ENCODE peak calls at places on chromosomes 2 and 18, in five cellular contexts. C is tibial artery; Q is Peyer's patch; M is sigmoid colon; P is naive thymus-derived CD4-positive, alpha-beta T cell. E is an unnamed sample. For H3K36me3 and H3K27me3, the result is how much of the 10 kb centered on the place peaks cover.

GRCh38 chr18:67783215-67783946 is 266.9 kb upstream of the DSEL start:
- DNase-seq in C (no peak), Q (no peak), M (no peak), P (no peak), E (no peak)

GRCh38 chr2:47346669-47347068 is 56.3 kb upstream of the MSH2 start:
- DNase-seq in C (no peak), Q (no peak), M (no peak), P (no peak), E (no peak)

GRCh38 chr2:68317971-68318685 is 1.6 kb downstream of the CNRIP1 start:
- DNase-seq in C (no peak), Q (no peak), M (no peak), P (no peak), E (peak)

GRCh38 chr18:24031318-24031717 is 16.8 kb downstream of the TTC39C start:
- DNase-seq in C (no peak), Q (no peak), M (no peak), P (no peak), E (peak)

GRCh38 chr18:45448871-45449270 is 166.4 kb upstream of the SLC14A2 start:
- DNase-seq in C (no peak), Q (no peak), M (no peak), P (no peak), E (peak)

GRCh38 chr2:175490306-175490705 is 308.8 kb upstream of the ATP5MC3 start:
- DNase-seq in C (no peak), Q (no peak), M (no peak), P (no peak), E (no peak)

GRCh38 chr2:204434660-204435462 is 110.4 kb upstream of the PARD3B start:
- DNase-seq in C (no peak), Q (no peak), M (no peak), P (no peak), E (no peak)

GRCh38 chr2:24830351-24830750 is 37.1 kb downstream of the CENPO start:
- DNase-seq in C (peak), Q (no peak), M (peak), P (no peak), E (no peak)

GRCh38 chr2:219495531-219496122 is 3.1 kb upstream of the GMPPA start:
- DNase-seq in C (peak), Q (peak), M (peak), P (peak), E (peak)

GRCh38 chr18:8366656-8367055 is 242.6 kb upstream of the RAB12 start:
- DNase-seq in C (no peak), Q (no peak), M (no peak), P (no peak), E (peak)

GRCh38 chr2:140808816-140809215 is 1322.0 kb downstream of the LRP1B start:
- DNase-seq in C (no peak), Q (no peak), M (no peak), P (no peak), E (peak)

GRCh38 chr2:217911283-217911965 is 91.4 kb downstream of the TNS1 start:
- DNase-seq in C (no peak), Q (no peak), M (peak), P (no peak), E (no peak)

GRCh38 chr2:102619414-102620319 is at the start of gene SLC9A2:
- DNase-seq in C (no peak), Q (no peak), M (no peak), P (peak), E (no peak)
- H3K27ac ChIP-seq in C (no peak), Q (no peak), M (no peak), P (no peak), E (no peak)

GRCh38 chr2:96249654-96250053 is 16.1 kb downstream of the TMEM127 start:
- DNase-seq in C (no peak), Q (no peak), M (peak), P (no peak), E (no peak)
- H3K36me3 ChIP-seq in C (under half), Q (under half), M (under half), P (under half), E (under half)

DNA sequence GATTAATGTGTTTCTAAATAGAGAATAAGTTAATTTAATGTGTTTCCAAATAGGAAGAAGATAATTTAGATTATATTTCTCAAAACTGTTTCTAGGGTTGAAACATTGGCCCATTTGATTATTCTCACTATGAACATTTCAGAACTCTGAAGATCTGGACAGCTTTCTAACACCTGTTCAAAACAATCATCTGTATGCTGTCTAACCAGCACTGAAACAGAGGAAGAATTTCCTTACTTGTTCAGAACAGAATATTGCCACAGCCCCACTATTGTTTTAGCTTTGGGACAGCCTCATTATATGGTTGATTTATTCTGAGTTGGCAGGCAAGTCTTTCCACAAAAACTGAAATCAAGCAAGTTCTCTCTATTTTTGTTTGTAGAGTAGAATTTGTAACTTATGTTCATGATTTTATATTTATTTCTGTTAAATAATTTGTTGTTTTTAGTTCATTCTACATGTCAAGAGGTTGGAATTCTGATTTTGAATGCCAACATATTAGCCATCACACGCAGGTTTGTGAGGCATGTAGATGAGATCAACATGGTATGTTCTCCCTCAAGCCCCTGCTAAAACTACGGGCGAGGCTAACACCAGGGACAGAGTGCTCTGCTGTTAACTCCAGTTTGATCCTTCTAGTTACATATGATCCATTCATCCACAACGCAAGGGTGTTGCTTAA is 11.2 kb downstream of the IL18RAP start:
- DNase-seq in C (no peak), Q (no peak), M (no peak), P (no peak), E (no peak)
- H3K27me3 ChIP-seq in C (under half), Q (under half), M (under half), P (under half), E (half or more)

GRCh38 chr18:36600548-36600947 is 228.3 kb downstream of the TPGS2 start:
- DNase-seq in C (no peak), Q (no peak), M (no peak), P (no peak), E (no peak)

GRCh38 chr18:36608107-36608506 is 220.7 kb downstream of the TPGS2 start:
- DNase-seq in C (no peak), Q (no peak), M (no peak), P (no peak), E (no peak)

GRCh38 chr18:36601316-36601715 is 227.5 kb downstream of the TPGS2 start:
- DNase-seq in C (no peak), Q (no peak), M (no peak), P (no peak), E (no peak)

GRCh38 chr18:36602071-36602470 is 226.7 kb downstream of the TPGS2 start:
- DNase-seq in C (no peak), Q (no peak), M (no peak), P (no peak), E (no peak)

GRCh38 chr18:36602620-36603019 is 226.2 kb downstream of the TPGS2 start:
- DNase-seq in C (no peak), Q (no peak), M (no peak), P (no peak), E (no peak)
- H3K27ac ChIP-seq in C (no peak), Q (no peak), M (no peak), P (no peak), E (no peak)

GRCh38 chr2:21683838-21684237 is 560.1 kb downstream of the TDRD15 start:
- DNase-seq in C (no peak), Q (no peak), M (no peak), P (no peak), E (no peak)
- H3K36me3 ChIP-seq in C (under half), Q (under half), M (under half), P (under half), E (under half)

DNA sequence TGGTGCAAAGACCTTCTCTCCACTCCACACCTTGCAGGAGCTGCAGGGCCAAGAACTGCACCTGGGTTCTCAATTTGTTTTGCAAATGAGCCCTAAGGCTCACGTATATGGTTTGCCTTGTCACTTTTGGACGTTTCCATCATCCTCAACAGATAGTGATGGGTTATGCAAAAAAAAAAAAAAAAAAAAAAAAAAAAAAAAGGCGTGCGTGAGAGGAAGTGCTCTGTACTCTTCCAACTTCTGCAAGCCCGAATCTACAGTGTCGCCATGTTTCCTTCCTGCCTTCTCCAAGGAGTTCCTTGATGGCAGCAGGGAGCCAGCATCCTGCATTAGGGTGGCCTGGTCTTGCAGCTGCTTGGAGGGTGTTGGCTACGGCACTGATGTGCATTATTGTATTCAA is 4.0 kb upstream of the INHBB start:
- DNase-seq in C (no peak), Q (no peak), M (no peak), P (no peak), E (no peak)
- H3K27me3 ChIP-seq in C (under half), Q (under half), M (under half), P (under half), E (under half)

GRCh38 chr2:85914916-85915315 is 26.1 kb upstream of the ST3GAL5 start:
- DNase-seq in C (no peak), Q (no peak), M (no peak), P (no peak), E (no peak)

GRCh38 chr2:85911836-85912692 is 23.3 kb upstream of the ST3GAL5 start:
- DNase-seq in C (no peak), Q (no peak), M (no peak), P (no peak), E (peak)

GRCh38 chr2:85915606-85916303 is 27.0 kb upstream of the ST3GAL5 start:
- DNase-seq in C (no peak), Q (no peak), M (no peak), P (no peak), E (no peak)

GRCh38 chr2:85913854-85914524 is 25.2 kb upstream of the ST3GAL5 start:
- DNase-seq in C (no peak), Q (no peak), M (no peak), P (no peak), E (no peak)

DNA sequence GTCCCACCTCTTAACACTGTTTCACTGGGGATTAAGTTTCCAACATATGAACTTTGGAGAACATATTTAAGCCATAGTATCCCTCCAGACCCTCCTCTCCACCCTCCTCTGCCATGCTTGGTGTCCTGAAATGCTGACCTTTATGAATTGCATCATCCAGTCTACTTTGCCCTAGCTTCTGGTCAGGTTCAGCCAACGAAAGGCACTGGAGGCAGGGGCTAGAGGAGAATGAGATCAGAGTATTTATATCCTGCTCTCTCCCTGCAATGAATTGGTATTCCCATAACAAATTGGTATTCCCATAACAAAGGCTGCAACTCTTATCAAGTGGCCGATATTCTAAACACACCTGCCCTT is 25.7 kb upstream of the ST3GAL5 start:
- DNase-seq in C (no peak), Q (no peak), M (no peak), P (no peak), E (no peak)
- H3K27ac ChIP-seq in C (no peak), Q (no peak), M (no peak), P (no peak), E (no peak)

DNA sequence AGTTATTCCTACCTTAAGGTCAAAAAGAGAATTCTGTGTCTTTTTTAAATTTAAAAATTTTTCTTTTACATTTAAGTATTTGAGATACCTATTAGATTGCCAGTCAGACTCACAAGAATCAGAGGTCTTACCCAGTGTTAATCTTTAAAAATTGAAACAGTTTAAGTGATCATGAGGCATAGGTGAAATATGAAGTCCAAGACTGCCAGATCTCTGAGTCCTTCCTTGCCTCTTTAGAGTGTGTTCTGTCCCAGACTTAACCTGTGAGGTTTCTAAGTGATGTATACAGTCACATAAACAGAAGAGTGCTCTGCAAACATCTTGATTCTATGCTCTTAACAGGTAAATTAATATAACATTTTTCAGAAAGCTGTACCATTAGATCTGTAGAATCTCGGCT is 40.6 kb downstream of the ACTR3 start:
- DNase-seq in C (no peak), Q (no peak), M (no peak), P (no peak), E (no peak)
- H3K36me3 ChIP-seq in C (under half), Q (under half), M (under half), P (under half), E (under half)

E was measured in WERI-Rb-1.